ENCODE peak calls at places on chromosomes 6 and 20, in six cellular contexts. W, J, T, L, E and I are unnamed samples.

GRCh38 chr6:168147205-168147738 is 68.3 kb upstream of the FRMD1 start:
- DNase-seq in E (no peak), T (peak; percentile 41), L (no peak), J (no peak), W (no peak), I (no peak)

GRCh38 chr6:5701086-5701661 is 305.6 kb downstream of the NRN1 start:
- DNase-seq in T (no peak), L (no peak), E (no peak), J (no peak), W (no peak), I (no peak)

GRCh38 chr20:46572181-46572580 is 21.7 kb upstream of the OCSTAMP start:
- DNase-seq in E (no peak), T (no peak), L (peak; percentile 21), W (no peak), J (no peak), I (no peak)

GRCh38 chr6:44338228-44339122 is 4.0 kb upstream of the SPATS1 start:
- DNase-seq in J (no peak), T (peak; percentile 92), L (peak; percentile 53), E (peak; percentile 55), W (peak; percentile 82), I (peak; percentile 43)

GRCh38 chr6:137452331-137452894 is 41.8 kb downstream of the OLIG3 start:
- DNase-seq in J (no peak), L (no peak), T (no peak), W (no peak), E (no peak), I (no peak)

GRCh38 chr6:139060332-139060731 is 31.8 kb downstream of the ABRACL start:
- DNase-seq in E (no peak), L (no peak), W (no peak), J (no peak), T (no peak), I (peak; percentile 55)

GRCh38 chr6:134437376-134437775 is 119.5 kb upstream of the SGK1 start:
- DNase-seq in E (no peak), J (no peak), W (no peak), L (no peak), T (no peak), I (peak; percentile 68)

GRCh38 chr20:54167909-54168872 is 5.6 kb downstream of the CYP24A1 start:
- DNase-seq in W (no peak), T (no peak), L (no peak), J (no peak), E (no peak), I (no peak)

GRCh38 chr20:856361-856775 is 22.9 kb downstream of the FAM110A start:
- DNase-seq in L (no peak), T (no peak), J (peak; percentile 87), E (peak; percentile 57), W (no peak), I (peak; percentile 22)

GRCh38 chr20:47150403-47151152 is 205.9 kb downstream of the ZMYND8 start:
- DNase-seq in W (peak; percentile 80), J (peak; percentile 63), L (peak; percentile 53), E (peak; percentile 2), T (peak; percentile 96), I (peak; percentile 77)

GRCh38 chr6:31202259-31203166 is 32.0 kb upstream of the POU5F1 start:
- DNase-seq in E (no peak), W (no peak), T (peak; percentile 47), L (no peak), J (no peak), I (no peak)

GRCh38 chr6:149963212-149963461 is 606 bp upstream of the ULBP1 start:
- DNase-seq in T (peak; percentile 80), J (no peak), E (no peak), L (no peak), W (no peak), I (peak; percentile 35)

GRCh38 chr20:45036044-45036755 is 64.7 kb downstream of the KCNS1 start:
- DNase-seq in W (no peak), E (no peak), J (no peak), L (no peak), T (no peak), I (peak; percentile 56)

GRCh38 chr6:111551521-111552231 is 54.0 kb downstream of the TRAF3IP2 start:
- DNase-seq in T (peak; percentile 63), L (no peak), J (no peak), W (peak; percentile 44), E (no peak), I (no peak)

GRCh38 chr20:49823152-49823847 is 10.7 kb downstream of the SLC9A8 start:
- DNase-seq in W (no peak), J (no peak), L (no peak), T (no peak), E (peak; percentile 59), I (no peak)

GRCh38 chr6:134447883-134448387 is 130.0 kb upstream of the SGK1 start:
- DNase-seq in J (no peak), W (no peak), E (no peak), T (no peak), L (no peak), I (peak; percentile 78)

GRCh38 chr6:27687154-27688013 is 214.5 kb upstream of the ZNF184 start:
- DNase-seq in W (peak; percentile 89), E (peak; percentile 70), L (peak; percentile 23), T (peak; percentile 98), J (peak; percentile 75), I (peak; percentile 83)

GRCh38 chr6:3529721-3530120 is 72.9 kb upstream of the SLC22A23 start:
- DNase-seq in L (no peak), W (no peak), E (no peak), T (no peak), J (no peak), I (no peak)

GRCh38 chr6:26553264-26553738 is 15.1 kb downstream of the HMGN4 start:
- DNase-seq in T (peak; percentile 90), W (peak; percentile 74), J (no peak), E (peak; percentile 79), L (peak; percentile 50), I (peak; percentile 61)

GRCh38 chr20:25025986-25026605 is 31.8 kb downstream of the ACSS1 start:
- DNase-seq in J (peak; percentile 6), W (no peak), T (peak; percentile 24), L (peak; percentile 6), E (no peak), I (no peak)

GRCh38 chr20:25022680-25023079 is 30.1 kb upstream of the APMAP start:
- DNase-seq in W (no peak), T (peak; percentile 28), J (peak; percentile 83), L (peak; percentile 9), E (no peak), I (no peak)

GRCh38 chr20:25023316-25023715 is 30.8 kb upstream of the APMAP start:
- DNase-seq in T (peak; percentile 25), E (no peak), L (no peak), W (no peak), J (peak; percentile 12), I (no peak)

GRCh38 chr20:25025091-25025861 is 32.7 kb downstream of the ACSS1 start:
- DNase-seq in L (no peak), T (peak; percentile 34), W (no peak), J (peak; percentile 19), E (no peak), I (no peak)

GRCh38 chr20:25024171-25024570 is 31.6 kb upstream of the APMAP start:
- DNase-seq in L (no peak), J (peak; percentile 24), T (peak; percentile 20), W (no peak), E (no peak), I (no peak)
- H3K36me3 ChIP-seq in L (peaks cover 45% of the 10 kb centered on the region), J (no peaks in the 10 kb centered on the region), T (no peaks in the 10 kb centered on the region), W (no peaks in the 10 kb centered on the region), E (peaks cover 10% of the 10 kb centered on the region), I (no peaks in the 10 kb centered on the region)

DNA sequence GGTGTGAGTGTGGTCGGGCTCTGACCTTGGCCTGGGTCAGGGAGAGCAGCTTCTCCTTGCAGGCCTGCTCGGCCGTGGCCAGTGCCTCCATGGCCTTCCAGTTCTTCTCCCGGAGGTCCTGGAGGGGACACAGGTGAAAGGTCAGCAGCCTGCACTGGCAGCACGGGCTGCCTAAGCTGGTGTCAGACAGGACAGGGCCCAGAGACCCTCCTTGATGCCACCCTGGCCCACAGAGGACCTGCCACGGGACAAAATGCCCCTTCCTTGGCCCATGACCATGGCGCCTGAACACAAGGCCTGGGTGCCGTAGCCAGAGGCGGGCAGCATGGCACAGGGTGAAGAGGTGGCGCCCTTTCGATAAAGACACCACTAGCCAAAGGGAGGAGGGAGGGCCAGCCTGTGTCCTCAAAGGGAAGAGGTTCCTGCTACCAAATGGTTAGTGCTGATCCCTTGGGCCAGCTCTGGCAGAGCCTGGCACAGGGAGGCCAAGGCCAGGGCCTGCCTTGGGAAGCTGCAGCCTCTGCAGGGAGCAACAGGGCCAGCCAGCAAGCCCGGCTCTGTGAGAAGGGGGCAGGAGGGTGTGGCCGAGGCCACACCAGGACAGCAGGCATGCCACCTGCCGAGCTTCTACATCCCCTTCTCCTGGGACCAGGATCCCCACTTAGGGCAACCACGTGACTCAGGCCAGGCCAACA is 54.8 kb downstream of the DSTN start:
- DNase-seq in W (no peak), J (peak; percentile 28), T (no peak), E (no peak), L (peak; percentile 8), I (no peak)
- H3K36me3 ChIP-seq in W (peaks cover 33% of the 10 kb centered on the region), J (peaks cover 16% of the 10 kb centered on the region), T (peaks cover 94% of the 10 kb centered on the region), E (no peaks in the 10 kb centered on the region), L (peaks cover 100% of the 10 kb centered on the region), I (peaks cover 97% of the 10 kb centered on the region)

GRCh38 chr6:46054531-46054930 is 38.9 kb upstream of the CLIC5 start:
- DNase-seq in L (no peak), E (no peak), W (no peak), T (no peak), J (no peak), I (no peak)

GRCh38 chr6:46052479-46052878 is 36.8 kb upstream of the CLIC5 start:
- DNase-seq in E (no peak), L (no peak), W (peak; percentile 52), J (no peak), T (no peak), I (no peak)

GRCh38 chr6:46053034-46053933 is 37.6 kb upstream of the CLIC5 start:
- DNase-seq in J (no peak), L (no peak), W (peak; percentile 67), E (no peak), T (no peak), I (no peak)

GRCh38 chr6:46050845-46051405 is 35.3 kb upstream of the CLIC5 start:
- DNase-seq in L (no peak), W (no peak), T (no peak), J (no peak), E (no peak), I (no peak)

DNA sequence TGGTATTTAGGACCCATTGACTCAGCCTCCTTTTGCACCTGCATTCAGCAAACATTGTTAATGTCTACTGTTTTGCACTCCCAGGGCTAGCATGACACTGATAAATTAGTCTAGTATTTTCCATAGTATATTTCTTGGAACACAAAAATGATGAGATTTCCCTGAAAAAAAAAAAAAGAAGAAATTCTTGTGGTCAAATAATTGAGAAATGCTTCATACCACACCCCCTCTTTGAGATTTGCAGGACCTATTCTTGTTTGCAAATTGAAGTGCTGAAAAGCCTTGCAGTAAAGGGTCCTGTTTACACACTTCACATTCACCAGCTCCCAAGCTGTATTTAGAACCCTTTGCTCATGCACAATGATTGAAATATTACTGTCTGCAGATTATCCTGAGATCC is 36.3 kb upstream of the CLIC5 start:
- DNase-seq in T (no peak), W (no peak), E (no peak), J (no peak), L (no peak), I (no peak)
- H3K36me3 ChIP-seq in T (no peaks in the 10 kb centered on the region), W (no peaks in the 10 kb centered on the region), E (no peaks in the 10 kb centered on the region), J (no peaks in the 10 kb centered on the region), L (no peaks in the 10 kb centered on the region), I (no peaks in the 10 kb centered on the region)

DNA sequence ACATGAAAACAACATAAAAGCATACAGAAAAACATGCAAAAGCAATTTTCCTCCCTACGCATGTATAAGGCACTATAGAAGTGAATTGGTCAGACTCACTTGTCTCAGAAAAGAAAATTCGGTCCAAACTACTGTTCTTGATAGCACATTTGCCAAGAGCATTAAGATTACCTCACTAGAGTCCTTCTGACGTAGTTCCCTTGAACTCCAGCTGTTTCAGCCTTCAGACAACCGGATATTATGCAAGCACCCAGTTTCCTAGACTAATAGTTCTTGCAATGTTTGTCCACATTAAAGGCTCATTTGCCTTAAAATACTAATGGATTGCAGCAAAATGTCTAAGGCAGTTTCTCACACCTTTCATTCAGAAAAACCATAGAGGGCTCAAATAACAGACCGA is 2.5 kb upstream of the CASS4 start:
- DNase-seq in E (no peak), T (no peak), L (no peak), W (no peak), J (no peak), I (peak; percentile 22)
- H3K36me3 ChIP-seq in E (peaks cover 16% of the 10 kb centered on the region), T (peaks cover 31% of the 10 kb centered on the region), L (peaks cover 49% of the 10 kb centered on the region), W (peaks cover 38% of the 10 kb centered on the region), J (no peaks in the 10 kb centered on the region), I (peaks cover 23% of the 10 kb centered on the region)